ENCODE peak calls at places on chromosomes 16 and 17, in four cellular contexts. One of them, this sample, is unnamed.

GRCh38 chr17:57032343-57032742 is 52.7 kb upstream of the AKAP1 start:
- DNase-seq in stimulated activated CD4-positive, alpha-beta T cell treated with anti-CD3 and anti-CD28 coated beads, Interleukin-15, amount 100 ng/mL, for 1 hour: no peak
- DNase-seq in uterus: no peak
- DNase-seq in AG08395: no peak
- DNase-seq in this sample: no peak

GRCh38 chr16:2935418-2935817 is 23.7 kb downstream of the FLYWCH1 start:
- DNase-seq in stimulated activated CD4-positive, alpha-beta T cell treated with anti-CD3 and anti-CD28 coated beads, Interleukin-15, amount 100 ng/mL, for 1 hour: no peak
- DNase-seq in uterus: no peak
- DNase-seq in AG08395: no peak
- DNase-seq in this sample: no peak

GRCh38 chr16:79449906-79450305 is 150.6 kb downstream of the MAF start:
- DNase-seq in stimulated activated CD4-positive, alpha-beta T cell treated with anti-CD3 and anti-CD28 coated beads, Interleukin-15, amount 100 ng/mL, for 1 hour: no peak
- DNase-seq in uterus: no peak
- DNase-seq in AG08395: no peak
- DNase-seq in this sample: no peak

GRCh38 chr16:86322283-86322682 is 188.0 kb upstream of the FOXF1 start:
- DNase-seq in stimulated activated CD4-positive, alpha-beta T cell treated with anti-CD3 and anti-CD28 coated beads, Interleukin-15, amount 100 ng/mL, for 1 hour: no peak
- DNase-seq in uterus: no peak
- DNase-seq in AG08395: no peak
- DNase-seq in this sample: no peak

GRCh38 chr16:28258571-28258970 is 33.8 kb upstream of the SBK1 start:
- DNase-seq in stimulated activated CD4-positive, alpha-beta T cell treated with anti-CD3 and anti-CD28 coated beads, Interleukin-15, amount 100 ng/mL, for 1 hour: no peak
- DNase-seq in uterus: no peak
- DNase-seq in AG08395: peak
- DNase-seq in this sample: no peak

GRCh38 chr17:72811976-72812687 is 280.4 kb downstream of the SLC39A11 start:
- DNase-seq in stimulated activated CD4-positive, alpha-beta T cell treated with anti-CD3 and anti-CD28 coated beads, Interleukin-15, amount 100 ng/mL, for 1 hour: no peak
- DNase-seq in uterus: no peak
- DNase-seq in AG08395: no peak
- DNase-seq in this sample: no peak

GRCh38 chr16:51465026-51465425 is 314.0 kb upstream of the SALL1 start:
- DNase-seq in stimulated activated CD4-positive, alpha-beta T cell treated with anti-CD3 and anti-CD28 coated beads, Interleukin-15, amount 100 ng/mL, for 1 hour: no peak
- DNase-seq in uterus: no peak
- DNase-seq in AG08395: peak
- DNase-seq in this sample: no peak

GRCh38 chr16:2751577-2752034 is 832 bp upstream of the SRRM2 start:
- DNase-seq in stimulated activated CD4-positive, alpha-beta T cell treated with anti-CD3 and anti-CD28 coated beads, Interleukin-15, amount 100 ng/mL, for 1 hour: no peak
- DNase-seq in uterus: no peak
- DNase-seq in AG08395: no peak
- DNase-seq in this sample: peak

GRCh38 chr17:82031885-82032627 is 578 bp downstream of the RAC3 start:
- DNase-seq in stimulated activated CD4-positive, alpha-beta T cell treated with anti-CD3 and anti-CD28 coated beads, Interleukin-15, amount 100 ng/mL, for 1 hour: no peak
- DNase-seq in uterus: no peak
- DNase-seq in AG08395: no peak
- DNase-seq in this sample: peak

GRCh38 chr16:17470871-17471744 is at the start of gene XYLT1:
- DNase-seq in stimulated activated CD4-positive, alpha-beta T cell treated with anti-CD3 and anti-CD28 coated beads, Interleukin-15, amount 100 ng/mL, for 1 hour: peak
- DNase-seq in uterus: peak
- DNase-seq in AG08395: peak
- DNase-seq in this sample: no peak

GRCh38 chr17:22373911-22374310 is 681.6 kb downstream of the KCNJ18 start:
- DNase-seq in stimulated activated CD4-positive, alpha-beta T cell treated with anti-CD3 and anti-CD28 coated beads, Interleukin-15, amount 100 ng/mL, for 1 hour: no peak
- DNase-seq in uterus: no peak
- DNase-seq in AG08395: no peak
- DNase-seq in this sample: no peak

GRCh38 chr17:48582750-48583069 is 4.6 kb upstream of the HOXB4 start:
- DNase-seq in stimulated activated CD4-positive, alpha-beta T cell treated with anti-CD3 and anti-CD28 coated beads, Interleukin-15, amount 100 ng/mL, for 1 hour: no peak
- DNase-seq in uterus: no peak
- DNase-seq in AG08395: no peak
- DNase-seq in this sample: no peak

GRCh38 chr17:40124279-40125141 is 2.7 kb downstream of the MSL1 start:
- DNase-seq in stimulated activated CD4-positive, alpha-beta T cell treated with anti-CD3 and anti-CD28 coated beads, Interleukin-15, amount 100 ng/mL, for 1 hour: no peak
- DNase-seq in uterus: no peak
- DNase-seq in AG08395: no peak
- DNase-seq in this sample: no peak

GRCh38 chr17:50093807-50094206 is 1.3 kb upstream of the PDK2 start:
- DNase-seq in stimulated activated CD4-positive, alpha-beta T cell treated with anti-CD3 and anti-CD28 coated beads, Interleukin-15, amount 100 ng/mL, for 1 hour: no peak
- DNase-seq in uterus: no peak
- DNase-seq in AG08395: no peak
- DNase-seq in this sample: no peak

GRCh38 chr17:65121368-65121767 is 15.8 kb upstream of the RGS9 start:
- DNase-seq in stimulated activated CD4-positive, alpha-beta T cell treated with anti-CD3 and anti-CD28 coated beads, Interleukin-15, amount 100 ng/mL, for 1 hour: no peak
- DNase-seq in uterus: no peak
- DNase-seq in AG08395: no peak
- DNase-seq in this sample: no peak

GRCh38 chr17:50209472-50210248 is 8.2 kb upstream of the COL1A1 start:
- DNase-seq in stimulated activated CD4-positive, alpha-beta T cell treated with anti-CD3 and anti-CD28 coated beads, Interleukin-15, amount 100 ng/mL, for 1 hour: no peak
- DNase-seq in uterus: peak
- DNase-seq in AG08395: peak
- DNase-seq in this sample: no peak

GRCh38 chr16:70523013-70523620 is at the start of gene COG4:
- DNase-seq in stimulated activated CD4-positive, alpha-beta T cell treated with anti-CD3 and anti-CD28 coated beads, Interleukin-15, amount 100 ng/mL, for 1 hour: peak
- DNase-seq in uterus: peak
- DNase-seq in AG08395: peak
- DNase-seq in this sample: peak

GRCh38 chr17:30780343-30780742 is 44.1 kb downstream of the CRLF3 start:
- DNase-seq in stimulated activated CD4-positive, alpha-beta T cell treated with anti-CD3 and anti-CD28 coated beads, Interleukin-15, amount 100 ng/mL, for 1 hour: no peak
- DNase-seq in uterus: no peak
- DNase-seq in AG08395: no peak
- DNase-seq in this sample: peak

GRCh38 chr17:34424814-34425490 is 61.9 kb upstream of the CCL1 start:
- DNase-seq in stimulated activated CD4-positive, alpha-beta T cell treated with anti-CD3 and anti-CD28 coated beads, Interleukin-15, amount 100 ng/mL, for 1 hour: no peak
- DNase-seq in uterus: no peak
- DNase-seq in AG08395: no peak
- DNase-seq in this sample: no peak

GRCh38 chr17:30380106-30380420 is 1.3 kb downstream of the CPD start:
- DNase-seq in stimulated activated CD4-positive, alpha-beta T cell treated with anti-CD3 and anti-CD28 coated beads, Interleukin-15, amount 100 ng/mL, for 1 hour: no peak
- DNase-seq in uterus: no peak
- DNase-seq in AG08395: no peak
- DNase-seq in this sample: peak

GRCh38 chr17:54840885-54841614 is 59.6 kb upstream of the TOM1L1 start:
- DNase-seq in stimulated activated CD4-positive, alpha-beta T cell treated with anti-CD3 and anti-CD28 coated beads, Interleukin-15, amount 100 ng/mL, for 1 hour: no peak
- DNase-seq in uterus: no peak
- DNase-seq in AG08395: no peak
- DNase-seq in this sample: no peak

GRCh38 chr17:17757391-17757791 is 76.1 kb downstream of the RAI1 start:
- DNase-seq in stimulated activated CD4-positive, alpha-beta T cell treated with anti-CD3 and anti-CD28 coated beads, Interleukin-15, amount 100 ng/mL, for 1 hour: no peak
- DNase-seq in uterus: no peak
- DNase-seq in AG08395: no peak
- DNase-seq in this sample: peak

GRCh38 chr17:78269893-78270490 is 38.6 kb downstream of the TMEM235 start:
- DNase-seq in stimulated activated CD4-positive, alpha-beta T cell treated with anti-CD3 and anti-CD28 coated beads, Interleukin-15, amount 100 ng/mL, for 1 hour: no peak
- DNase-seq in uterus: no peak
- DNase-seq in AG08395: no peak
- DNase-seq in this sample: no peak

GRCh38 chr16:600781-601180 is 10.9 kb downstream of the RAB40C start:
- DNase-seq in stimulated activated CD4-positive, alpha-beta T cell treated with anti-CD3 and anti-CD28 coated beads, Interleukin-15, amount 100 ng/mL, for 1 hour: no peak
- DNase-seq in uterus: no peak
- DNase-seq in AG08395: no peak
- DNase-seq in this sample: no peak

GRCh38 chr17:5500247-5500803 is 14.0 kb downstream of the MIS12 start:
- DNase-seq in stimulated activated CD4-positive, alpha-beta T cell treated with anti-CD3 and anti-CD28 coated beads, Interleukin-15, amount 100 ng/mL, for 1 hour: no peak
- DNase-seq in uterus: no peak
- DNase-seq in AG08395: peak
- DNase-seq in this sample: no peak

GRCh38 chr16:73457851-73458250 is 409.9 kb upstream of the ZFHX3 start:
- DNase-seq in stimulated activated CD4-positive, alpha-beta T cell treated with anti-CD3 and anti-CD28 coated beads, Interleukin-15, amount 100 ng/mL, for 1 hour: no peak
- DNase-seq in uterus: no peak
- DNase-seq in AG08395: no peak
- DNase-seq in this sample: peak

GRCh38 chr17:38598995-38599394 is 6.8 kb downstream of the SRCIN1 start:
- DNase-seq in stimulated activated CD4-positive, alpha-beta T cell treated with anti-CD3 and anti-CD28 coated beads, Interleukin-15, amount 100 ng/mL, for 1 hour: no peak
- DNase-seq in uterus: no peak
- DNase-seq in AG08395: no peak
- DNase-seq in this sample: no peak

GRCh38 chr17:68248199-68248825 is 469 bp downstream of the AMZ2 start:
- DNase-seq in stimulated activated CD4-positive, alpha-beta T cell treated with anti-CD3 and anti-CD28 coated beads, Interleukin-15, amount 100 ng/mL, for 1 hour: peak
- DNase-seq in uterus: peak
- DNase-seq in AG08395: peak
- DNase-seq in this sample: no peak

GRCh38 chr16:84839956-84840355 is 20.2 kb downstream of the CRISPLD2 start:
- DNase-seq in stimulated activated CD4-positive, alpha-beta T cell treated with anti-CD3 and anti-CD28 coated beads, Interleukin-15, amount 100 ng/mL, for 1 hour: no peak
- DNase-seq in uterus: no peak
- DNase-seq in AG08395: peak
- DNase-seq in this sample: no peak

GRCh38 chr16:79047337-79047736 is 553.2 kb downstream of the MAF start:
- DNase-seq in stimulated activated CD4-positive, alpha-beta T cell treated with anti-CD3 and anti-CD28 coated beads, Interleukin-15, amount 100 ng/mL, for 1 hour: no peak
- DNase-seq in uterus: no peak
- DNase-seq in AG08395: no peak
- DNase-seq in this sample: peak

GRCh38 chr17:16470302-16470701 is 21.7 kb downstream of the LRRC75A start:
- DNase-seq in stimulated activated CD4-positive, alpha-beta T cell treated with anti-CD3 and anti-CD28 coated beads, Interleukin-15, amount 100 ng/mL, for 1 hour: no peak
- DNase-seq in uterus: no peak
- DNase-seq in AG08395: no peak
- DNase-seq in this sample: no peak

GRCh38 chr17:39838057-39838456 is 26.1 kb downstream of the IKZF3 start:
- DNase-seq in stimulated activated CD4-positive, alpha-beta T cell treated with anti-CD3 and anti-CD28 coated beads, Interleukin-15, amount 100 ng/mL, for 1 hour: no peak
- DNase-seq in uterus: no peak
- DNase-seq in AG08395: no peak
- DNase-seq in this sample: no peak

GRCh38 chr17:28975031-28975430 is 23.7 kb upstream of the PHF12 start:
- DNase-seq in stimulated activated CD4-positive, alpha-beta T cell treated with anti-CD3 and anti-CD28 coated beads, Interleukin-15, amount 100 ng/mL, for 1 hour: no peak
- DNase-seq in uterus: no peak
- DNase-seq in AG08395: no peak
- DNase-seq in this sample: no peak

GRCh38 chr17:5203908-5204294 is 12.2 kb upstream of the ZNF594 start:
- DNase-seq in stimulated activated CD4-positive, alpha-beta T cell treated with anti-CD3 and anti-CD28 coated beads, Interleukin-15, amount 100 ng/mL, for 1 hour: no peak
- DNase-seq in uterus: no peak
- DNase-seq in AG08395: peak
- DNase-seq in this sample: no peak

GRCh38 chr17:13385481-13385907 is 216.2 kb downstream of the HS3ST3A1 start:
- DNase-seq in stimulated activated CD4-positive, alpha-beta T cell treated with anti-CD3 and anti-CD28 coated beads, Interleukin-15, amount 100 ng/mL, for 1 hour: no peak
- DNase-seq in uterus: no peak
- DNase-seq in AG08395: no peak
- DNase-seq in this sample: no peak

GRCh38 chr16:89828870-89829629 is 775 bp downstream of the SPIRE2 start:
- DNase-seq in stimulated activated CD4-positive, alpha-beta T cell treated with anti-CD3 and anti-CD28 coated beads, Interleukin-15, amount 100 ng/mL, for 1 hour: no peak
- DNase-seq in uterus: no peak
- DNase-seq in AG08395: no peak
- DNase-seq in this sample: no peak

GRCh38 chr16:12398029-12398735 is 405.5 kb downstream of the CPPED1 start:
- DNase-seq in stimulated activated CD4-positive, alpha-beta T cell treated with anti-CD3 and anti-CD28 coated beads, Interleukin-15, amount 100 ng/mL, for 1 hour: no peak
- DNase-seq in uterus: no peak
- DNase-seq in AG08395: no peak
- DNase-seq in this sample: no peak

GRCh38 chr17:4833941-4834501 is 881 bp downstream of the MINK1 start:
- DNase-seq in stimulated activated CD4-positive, alpha-beta T cell treated with anti-CD3 and anti-CD28 coated beads, Interleukin-15, amount 100 ng/mL, for 1 hour: no peak
- DNase-seq in uterus: no peak
- DNase-seq in AG08395: peak
- DNase-seq in this sample: peak

GRCh38 chr17:253091-253846 is 71.8 kb upstream of the DOC2B start:
- DNase-seq in stimulated activated CD4-positive, alpha-beta T cell treated with anti-CD3 and anti-CD28 coated beads, Interleukin-15, amount 100 ng/mL, for 1 hour: no peak
- DNase-seq in uterus: peak
- DNase-seq in AG08395: no peak
- DNase-seq in this sample: no peak

This sample was measured in GM12865.